ENCODE peak calls at places on chromosomes 16 and 17, in eight cellular contexts. C is caudate nucleus; S is NCI-H1436; E is IMR-90; J is GM12878; T is HT1080; Z is tibial artery; N is stimulated activated CD4-positive, alpha-beta T cell treated with anti-CD3 and anti-CD28 coated beads, Interleukin-15, amount 100 ng/mL, for 24 hours. M is an unnamed sample.

GRCh38 chr16:82701302-82702022 is 74.7 kb downstream of the CDH13 start:
- DNase-seq in C (no peak), S (no peak), E (no peak), J (no peak), T (peak), Z (no peak), N (no peak), M (no peak)

GRCh38 chr17:1607971-1608320 is 20.7 kb downstream of the SLC43A2 start:
- DNase-seq in C (no peak), S (no peak), E (no peak), J (no peak), T (no peak), Z (no peak), N (no peak), M (no peak)

GRCh38 chr16:67199011-67199807 is at the start of gene ELMO3:
- DNase-seq in C (no peak), S (peak), E (no peak), J (no peak), T (no peak), Z (no peak), N (no peak), M (no peak)

GRCh38 chr16:1984347-1985225 is 593 bp downstream of the GFER start:
- DNase-seq in C (no peak), S (no peak), E (peak), J (no peak), T (no peak), Z (no peak), N (no peak), M (peak)

GRCh38 chr17:48100591-48101011 is 677 bp downstream of the CBX1 start:
- DNase-seq in C (no peak), S (peak), E (peak), J (no peak), T (peak), Z (peak), N (no peak), M (no peak)

GRCh38 chr16:80720759-80721470 is 83.5 kb downstream of the CDYL2 start:
- DNase-seq in C (no peak), S (no peak), E (no peak), J (no peak), T (no peak), Z (no peak), N (no peak), M (no peak)

GRCh38 chr17:71760062-71760720 is 360.6 kb upstream of the SOX9 start:
- DNase-seq in C (no peak), S (no peak), E (peak), J (no peak), T (peak), Z (no peak), N (no peak), M (no peak)

GRCh38 chr17:6420173-6420641 is 14.7 kb downstream of the AIPL1 start:
- DNase-seq in C (no peak), S (peak), E (peak), J (no peak), T (no peak), Z (no peak), N (peak), M (no peak)

GRCh38 chr17:33038740-33039139 is 47.1 kb downstream of the SPACA3 start:
- DNase-seq in C (no peak), S (peak), E (peak), J (no peak), T (peak), Z (no peak), N (peak), M (peak)

GRCh38 chr17:47276868-47277267 is 23.2 kb downstream of the ITGB3 start:
- DNase-seq in C (no peak), S (peak), E (peak), J (no peak), T (peak), Z (peak), N (no peak), M (no peak)

GRCh38 chr17:42459256-42459982 is 741 bp downstream of the ATP6V0A1 start:
- DNase-seq in C (no peak), S (no peak), E (peak), J (no peak), T (peak), Z (peak), N (peak), M (peak)

GRCh38 chr17:39573447-39574298 is 34.0 kb downstream of the NEUROD2 start:
- DNase-seq in C (peak), S (peak), E (peak), J (no peak), T (peak), Z (peak), N (peak), M (no peak)

GRCh38 chr17:76458580-76459490 is 5.9 kb upstream of the UBE2O start:
- DNase-seq in C (no peak), S (no peak), E (peak), J (no peak), T (peak), Z (no peak), N (no peak), M (peak)

GRCh38 chr16:81697321-81697885 is 81.7 kb upstream of the PLCG2 start:
- DNase-seq in C (peak), S (peak), E (peak), J (no peak), T (peak), Z (no peak), N (peak), M (peak)

GRCh38 chr17:7262192-7263070 is at the start of gene CLDN7:
- DNase-seq in C (no peak), S (no peak), E (no peak), J (no peak), T (no peak), Z (no peak), N (no peak), M (no peak)

GRCh38 chr16:69610356-69610755 is 44.6 kb downstream of the NFAT5 start:
- DNase-seq in C (no peak), S (no peak), E (no peak), J (no peak), T (no peak), Z (no peak), N (no peak), M (no peak)

GRCh38 chr17:32609085-32609484 is 122.3 kb downstream of the CDK5R1 start:
- DNase-seq in C (no peak), S (peak), E (no peak), J (peak), T (peak), Z (no peak), N (peak), M (peak)

GRCh38 chr16:66717112-66717675 is 20.7 kb upstream of the CMTM4 start:
- DNase-seq in C (no peak), S (no peak), E (peak), J (no peak), T (no peak), Z (no peak), N (peak), M (peak)

M was measured in OCI-LY7.